ENCODE peak calls at places on chromosome 9, in six cellular contexts. U is MM.1S, N is IMR-90, Y is OCI-LY7, C is GM23338, J is neural progenitor cell. H is an unnamed sample.

GRCh38 chr9:116499986-116500871 is 186.9 kb upstream of the TRIM32 start:
- DNase-seq in U (no peak), N (peak), Y (no peak), C (no peak), J (peak), H (peak)

GRCh38 chr9:91126761-91127420 is 234.8 kb downstream of the AUH start:
- DNase-seq in U (no peak), N (peak), Y (no peak), C (no peak), J (no peak), H (no peak)

GRCh38 chr9:114004221-114004716 is 73.8 kb downstream of the AMBP start:
- DNase-seq in U (no peak), N (no peak), Y (no peak), C (no peak), J (no peak), H (no peak)

GRCh38 chr9:134403682-134404301 is 77.5 kb downstream of the RXRA start:
- DNase-seq in U (peak), N (peak), Y (no peak), C (no peak), J (no peak), H (peak)

GRCh38 chr9:110638381-110638954 is 30.1 kb upstream of the MUSK start:
- DNase-seq in U (peak), N (peak), Y (no peak), C (peak), J (no peak), H (no peak)

GRCh38 chr9:88745281-88746001 is 210.5 kb downstream of the NXNL2 start:
- DNase-seq in U (no peak), N (peak), Y (no peak), C (no peak), J (no peak), H (no peak)

GRCh38 chr9:81490605-81491331 is 198.6 kb downstream of the TLE1 start:
- DNase-seq in U (no peak), N (peak), Y (no peak), C (no peak), J (no peak), H (peak)

GRCh38 chr9:13857521-13857920 is 456.4 kb downstream of the NFIB start:
- DNase-seq in U (no peak), N (peak), Y (no peak), C (no peak), J (no peak), H (no peak)

GRCh38 chr9:113953541-113953940 is 77.4 kb downstream of the ZNF618 start:
- DNase-seq in U (no peak), N (peak), Y (no peak), C (no peak), J (no peak), H (no peak)

GRCh38 chr9:107644774-107645463 is 155.3 kb upstream of the KLF4 start:
- DNase-seq in U (no peak), N (no peak), Y (no peak), C (no peak), J (no peak), H (no peak)

GRCh38 chr9:99126312-99126711 is 21.4 kb downstream of the TGFBR1 start:
- DNase-seq in U (no peak), N (peak), Y (no peak), C (no peak), J (no peak), H (no peak)

DNA sequence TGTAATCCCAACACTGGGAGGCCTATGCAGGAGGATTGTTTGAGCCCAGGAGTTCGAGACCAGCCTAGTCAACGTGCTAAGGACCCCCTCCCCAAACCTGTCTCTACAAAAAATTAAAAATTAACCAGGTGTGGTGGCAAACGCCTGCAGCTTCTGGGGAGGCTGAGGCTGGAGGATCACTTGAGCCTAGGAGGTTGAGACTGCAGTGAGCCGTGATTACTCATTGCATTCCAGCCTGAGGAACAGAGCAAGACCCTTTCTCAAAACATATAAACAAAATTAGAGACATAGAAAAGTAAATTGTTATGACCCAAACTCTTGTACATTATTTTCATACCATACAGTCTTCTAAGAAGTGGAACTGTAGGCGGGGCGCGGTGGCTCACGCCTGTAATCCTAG is 1.1 kb downstream of the GPR107 start:
- DNase-seq in U (no peak), N (no peak), Y (no peak), C (no peak), J (no peak), H (no peak)
- H3K4me3 ChIP-seq in U (peak), N (peak), Y (peak), C (peak), J (peak), H (peak)

GRCh38 chr9:74117731-74118130 is 379.4 kb upstream of the RORB start:
- DNase-seq in U (no peak), N (no peak), Y (no peak), C (no peak), J (no peak), H (no peak)
- H2AFZ ChIP-seq in U (no peak), N (no peak), Y (no peak), C (no peak), J (no peak), H (no peak)

DNA sequence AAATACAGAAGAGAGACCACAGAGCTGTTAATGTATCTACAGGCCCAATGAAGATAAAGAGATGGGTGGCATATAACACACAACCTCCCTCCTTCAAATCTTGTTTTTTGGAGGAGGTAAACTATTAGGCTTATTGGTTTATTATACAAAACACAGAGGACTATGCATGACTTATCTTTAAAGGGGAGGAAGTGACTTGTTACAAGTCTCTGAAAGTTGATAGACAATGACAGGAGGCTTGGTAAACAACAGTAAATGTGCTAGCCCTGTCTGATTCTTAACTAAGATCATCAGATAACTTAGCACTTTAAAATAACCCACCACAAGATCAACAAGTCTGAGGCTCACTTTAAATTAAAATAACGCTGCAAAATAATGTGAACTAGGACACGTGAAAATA is 219.0 kb downstream of the MLLT3 start:
- DNase-seq in U (no peak), N (no peak), Y (no peak), C (no peak), J (no peak), H (no peak)
- H3K4me3 ChIP-seq in U (no peak), N (no peak), Y (no peak), C (no peak), J (no peak), H (no peak)

DNA sequence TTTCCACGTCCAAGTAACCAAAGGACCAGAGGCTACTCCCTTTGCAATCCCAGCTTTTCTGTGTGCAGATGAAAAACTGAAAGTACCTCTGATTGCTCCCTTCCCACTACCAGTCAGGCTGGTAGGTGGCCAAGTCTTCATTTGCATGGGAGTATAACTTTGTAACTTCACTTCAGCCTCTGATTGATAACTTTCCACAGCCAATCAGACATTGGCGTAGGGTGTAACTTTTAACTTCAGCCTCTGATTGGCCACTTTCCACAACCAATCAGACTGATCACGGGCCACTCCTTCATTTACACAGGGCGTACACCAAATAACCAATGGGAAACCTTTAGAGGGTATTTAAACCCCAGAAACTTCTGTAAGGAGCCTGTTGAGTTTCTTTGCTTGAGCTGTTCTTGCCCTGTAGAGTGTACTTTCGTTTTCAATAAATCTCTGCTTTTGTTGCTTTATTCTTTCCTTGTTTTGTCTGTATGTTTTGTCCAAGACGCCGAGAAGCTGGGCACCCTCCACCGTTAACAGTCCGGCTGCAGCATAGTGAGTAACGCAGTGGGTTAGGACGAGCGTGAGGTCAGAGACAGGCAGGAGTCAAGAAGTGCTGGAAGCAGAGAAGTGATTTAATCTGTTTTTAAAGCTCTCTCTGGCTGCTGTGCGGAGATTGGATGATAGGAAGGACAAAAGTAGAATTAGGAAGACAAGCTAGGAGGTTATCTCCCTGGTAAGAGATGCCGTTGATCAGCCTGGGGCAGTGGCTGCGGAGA is 3.5 kb upstream of the EXOSC2 start:
- DNase-seq in U (peak), N (peak), Y (peak), C (peak), J (peak), H (peak)
- H2AFZ ChIP-seq in U (peak), N (peak), Y (peak), C (no peak), J (peak), H (peak)

DNA sequence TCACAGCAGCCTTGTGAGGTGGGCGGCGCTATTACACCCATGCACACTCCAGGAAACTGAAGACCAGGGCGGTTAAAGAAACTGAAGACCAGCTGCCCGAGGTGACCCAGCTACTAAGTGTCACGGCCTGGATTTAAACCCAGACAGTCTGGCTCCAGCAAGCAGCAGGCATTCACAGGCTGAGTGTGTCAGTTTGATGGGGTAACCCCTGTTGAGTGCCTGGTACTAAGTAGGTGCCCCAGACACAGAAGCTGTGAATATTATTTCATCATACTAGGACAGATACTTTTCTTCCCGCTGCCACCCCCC is 7.3 kb downstream of the ENG start:
- DNase-seq in U (no peak), N (no peak), Y (no peak), C (no peak), J (no peak), H (peak)
- H3K4me3 ChIP-seq in U (no peak), N (no peak), Y (no peak), C (no peak), J (no peak), H (no peak)

GRCh38 chr9:101594796-101595195 is at the start of gene PPP3R2:
- DNase-seq in U (no peak), N (no peak), Y (no peak), C (no peak), J (no peak), H (no peak)
- H2AFZ ChIP-seq in U (no peak), N (no peak), Y (no peak), C (peak), J (no peak), H (no peak)

GRCh38 chr9:128892223-128892892 is 10.4 kb downstream of the LRRC8A start:
- DNase-seq in U (no peak), N (peak), Y (no peak), C (no peak), J (no peak), H (peak)
- H3K4me3 ChIP-seq in U (no peak), N (no peak), Y (no peak), C (no peak), J (no peak), H (peak)

GRCh38 chr9:119020730-119021333 is 348.4 kb downstream of the BRINP1 start:
- DNase-seq in U (no peak), N (no peak), Y (no peak), C (peak), J (no peak), H (no peak)
- H2AFZ ChIP-seq in U (no peak), N (no peak), Y (no peak), C (peak), J (no peak), H (no peak)

H was measured in osteoblast.